ENCODE peak calls at places on chromosomes 5 and 9, in eight cellular contexts. One of them, this sample, is unnamed.

GRCh38 chr5:119435436-119436132 is 16.7 kb upstream of the HSD17B4 start:
- DNase-seq in SK-N-SH: no peak
- DNase-seq in esophagus muscularis mucosa: no peak
- DNase-seq in transverse colon: peak
- DNase-seq in HepG2: peak
- DNase-seq in HL-60: no peak
- DNase-seq in stomach: peak
- DNase-seq in prostate gland: no peak
- DNase-seq in this sample: no peak

GRCh38 chr9:134594376-134594941 is 47.1 kb upstream of the COL5A1 start:
- DNase-seq in SK-N-SH: no peak
- DNase-seq in esophagus muscularis mucosa: peak
- DNase-seq in transverse colon: no peak
- DNase-seq in HepG2: no peak
- DNase-seq in HL-60: no peak
- DNase-seq in stomach: no peak
- DNase-seq in prostate gland: no peak
- DNase-seq in this sample: no peak

GRCh38 chr5:143023447-143024096 is 253.4 kb downstream of the ARHGAP26 start:
- DNase-seq in SK-N-SH: peak
- DNase-seq in esophagus muscularis mucosa: no peak
- DNase-seq in transverse colon: peak
- DNase-seq in HepG2: no peak
- DNase-seq in HL-60: no peak
- DNase-seq in stomach: peak
- DNase-seq in prostate gland: peak
- DNase-seq in this sample: no peak

GRCh38 chr5:119031047-119031886 is 39.6 kb upstream of the DMXL1 start:
- DNase-seq in SK-N-SH: no peak
- DNase-seq in esophagus muscularis mucosa: no peak
- DNase-seq in transverse colon: no peak
- DNase-seq in HepG2: no peak
- DNase-seq in HL-60: no peak
- DNase-seq in stomach: no peak
- DNase-seq in prostate gland: no peak
- DNase-seq in this sample: peak

GRCh38 chr9:13141629-13142028 is 137.9 kb downstream of the MPDZ start:
- DNase-seq in SK-N-SH: no peak
- DNase-seq in esophagus muscularis mucosa: no peak
- DNase-seq in transverse colon: no peak
- DNase-seq in HepG2: no peak
- DNase-seq in HL-60: no peak
- DNase-seq in stomach: no peak
- DNase-seq in prostate gland: no peak
- DNase-seq in this sample: no peak

GRCh38 chr5:58191451-58191850 is 268.4 kb downstream of the PLK2 start:
- DNase-seq in SK-N-SH: no peak
- DNase-seq in esophagus muscularis mucosa: no peak
- DNase-seq in transverse colon: no peak
- DNase-seq in HepG2: no peak
- DNase-seq in HL-60: no peak
- DNase-seq in stomach: no peak
- DNase-seq in prostate gland: peak
- DNase-seq in this sample: peak

GRCh38 chr5:130616161-130616560 is 548.9 kb downstream of the HINT1 start:
- DNase-seq in SK-N-SH: no peak
- DNase-seq in esophagus muscularis mucosa: no peak
- DNase-seq in transverse colon: no peak
- DNase-seq in HepG2: no peak
- DNase-seq in HL-60: peak
- DNase-seq in stomach: no peak
- DNase-seq in prostate gland: no peak
- DNase-seq in this sample: no peak

GRCh38 chr5:80036621-80037020 is 1.5 kb downstream of the THBS4 start:
- DNase-seq in SK-N-SH: no peak
- DNase-seq in esophagus muscularis mucosa: no peak
- DNase-seq in transverse colon: no peak
- DNase-seq in HepG2: no peak
- DNase-seq in HL-60: no peak
- DNase-seq in stomach: no peak
- DNase-seq in prostate gland: no peak
- DNase-seq in this sample: no peak

GRCh38 chr5:163105456-163105855 is 331.9 kb upstream of the CCNG1 start:
- DNase-seq in SK-N-SH: no peak
- DNase-seq in esophagus muscularis mucosa: no peak
- DNase-seq in transverse colon: no peak
- DNase-seq in HepG2: no peak
- DNase-seq in HL-60: no peak
- DNase-seq in stomach: no peak
- DNase-seq in prostate gland: no peak
- DNase-seq in this sample: no peak

GRCh38 chr9:36401179-36401740 is 1.2 kb upstream of the RNF38 start:
- DNase-seq in SK-N-SH: peak
- DNase-seq in esophagus muscularis mucosa: peak
- DNase-seq in transverse colon: peak
- DNase-seq in HepG2: peak
- DNase-seq in HL-60: no peak
- DNase-seq in stomach: peak
- DNase-seq in prostate gland: peak
- DNase-seq in this sample: no peak

GRCh38 chr9:18393340-18394130 is 80.4 kb upstream of the ADAMTSL1 start:
- DNase-seq in SK-N-SH: no peak
- DNase-seq in esophagus muscularis mucosa: no peak
- DNase-seq in transverse colon: peak
- DNase-seq in HepG2: peak
- DNase-seq in HL-60: no peak
- DNase-seq in stomach: peak
- DNase-seq in prostate gland: peak
- DNase-seq in this sample: no peak

GRCh38 chr9:84490206-84490605 is 149.6 kb upstream of the SLC28A3 start:
- DNase-seq in SK-N-SH: no peak
- DNase-seq in esophagus muscularis mucosa: no peak
- DNase-seq in transverse colon: no peak
- DNase-seq in HepG2: no peak
- DNase-seq in HL-60: no peak
- DNase-seq in stomach: no peak
- DNase-seq in prostate gland: no peak
- DNase-seq in this sample: no peak

GRCh38 chr9:88278036-88278435 is 110.2 kb upstream of the SPIN1 start:
- DNase-seq in SK-N-SH: no peak
- DNase-seq in esophagus muscularis mucosa: no peak
- DNase-seq in transverse colon: no peak
- DNase-seq in HepG2: no peak
- DNase-seq in HL-60: no peak
- DNase-seq in stomach: no peak
- DNase-seq in prostate gland: no peak
- DNase-seq in this sample: no peak

GRCh38 chr9:76677481-76678055 is 86.7 kb upstream of the PCA3 start:
- DNase-seq in SK-N-SH: no peak
- DNase-seq in esophagus muscularis mucosa: peak
- DNase-seq in transverse colon: no peak
- DNase-seq in HepG2: no peak
- DNase-seq in HL-60: no peak
- DNase-seq in stomach: no peak
- DNase-seq in prostate gland: no peak
- DNase-seq in this sample: no peak

GRCh38 chr5:90408571-90409317 is 812 bp downstream of the CETN3 start:
- DNase-seq in SK-N-SH: peak
- DNase-seq in esophagus muscularis mucosa: no peak
- DNase-seq in transverse colon: no peak
- DNase-seq in HepG2: peak
- DNase-seq in HL-60: no peak
- DNase-seq in stomach: no peak
- DNase-seq in prostate gland: no peak
- DNase-seq in this sample: no peak

GRCh38 chr5:141934099-141934844 is 10.6 kb downstream of the DELE1 start:
- DNase-seq in SK-N-SH: peak
- DNase-seq in esophagus muscularis mucosa: no peak
- DNase-seq in transverse colon: peak
- DNase-seq in HepG2: no peak
- DNase-seq in HL-60: no peak
- DNase-seq in stomach: peak
- DNase-seq in prostate gland: no peak
- DNase-seq in this sample: no peak

GRCh38 chr5:132525299-132525724 is 18.0 kb downstream of the IL5 start:
- DNase-seq in SK-N-SH: no peak
- DNase-seq in esophagus muscularis mucosa: no peak
- DNase-seq in transverse colon: no peak
- DNase-seq in HepG2: no peak
- DNase-seq in HL-60: no peak
- DNase-seq in stomach: no peak
- DNase-seq in prostate gland: no peak
- DNase-seq in this sample: no peak

GRCh38 chr5:51386916-51387853 is 3.9 kb downstream of the ISL1 start:
- DNase-seq in SK-N-SH: peak
- DNase-seq in esophagus muscularis mucosa: no peak
- DNase-seq in transverse colon: no peak
- DNase-seq in HepG2: no peak
- DNase-seq in HL-60: no peak
- DNase-seq in stomach: peak
- DNase-seq in prostate gland: no peak
- DNase-seq in this sample: no peak

GRCh38 chr9:130112244-130113151 is 58.8 kb downstream of the GPR107 start:
- DNase-seq in SK-N-SH: no peak
- DNase-seq in esophagus muscularis mucosa: no peak
- DNase-seq in transverse colon: no peak
- DNase-seq in HepG2: no peak
- DNase-seq in HL-60: no peak
- DNase-seq in stomach: no peak
- DNase-seq in prostate gland: no peak
- DNase-seq in this sample: no peak

GRCh38 chr9:38362912-38363588 is 29.5 kb upstream of the ALDH1B1 start:
- DNase-seq in SK-N-SH: peak
- DNase-seq in esophagus muscularis mucosa: no peak
- DNase-seq in transverse colon: peak
- DNase-seq in HepG2: peak
- DNase-seq in HL-60: peak
- DNase-seq in stomach: peak
- DNase-seq in prostate gland: peak
- DNase-seq in this sample: peak
- TF ChIP-seq POLR2AphosphoS5 in SK-N-SH: no peak
- TF ChIP-seq POLR2AphosphoS5 in esophagus muscularis mucosa: peak
- TF ChIP-seq POLR2AphosphoS5 in transverse colon: no peak
- TF ChIP-seq POLR2AphosphoS5 in HepG2: no peak
- TF ChIP-seq POLR2AphosphoS5 in HL-60: no peak
- TF ChIP-seq POLR2AphosphoS5 in stomach: no peak
- TF ChIP-seq POLR2AphosphoS5 in prostate gland: peak
- TF ChIP-seq POLR2AphosphoS5 in this sample: no peak

DNA sequence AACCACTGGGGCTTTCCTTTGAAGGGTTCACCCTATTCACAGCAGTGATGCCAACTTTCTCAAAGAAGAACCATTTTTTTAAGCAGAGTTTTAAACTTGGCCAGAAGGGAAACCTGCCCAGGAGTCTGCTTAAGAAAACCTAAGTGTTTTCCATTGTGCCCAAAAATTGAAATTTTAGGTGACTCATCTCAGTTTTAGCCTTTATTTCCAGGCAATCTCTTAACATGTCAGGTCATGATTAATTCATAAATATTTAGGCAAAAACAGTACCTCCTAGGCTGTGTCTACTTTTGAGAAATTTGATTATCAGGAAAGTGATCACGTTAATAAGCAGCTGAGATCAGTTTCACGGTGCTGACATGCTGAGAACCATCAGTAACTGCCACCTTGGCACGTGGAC is 61.9 kb downstream of the TLE1 start:
- DNase-seq in SK-N-SH: no peak
- DNase-seq in esophagus muscularis mucosa: no peak
- DNase-seq in transverse colon: no peak
- DNase-seq in HepG2: no peak
- DNase-seq in HL-60: no peak
- DNase-seq in stomach: no peak
- DNase-seq in prostate gland: no peak
- DNase-seq in this sample: no peak
- H3K27ac ChIP-seq in SK-N-SH: no peak
- H3K27ac ChIP-seq in esophagus muscularis mucosa: no peak
- H3K27ac ChIP-seq in transverse colon: no peak
- H3K27ac ChIP-seq in HepG2: no peak
- H3K27ac ChIP-seq in HL-60: no peak
- H3K27ac ChIP-seq in stomach: no peak
- H3K27ac ChIP-seq in prostate gland: no peak
- H3K27ac ChIP-seq in this sample: no peak

GRCh38 chr9:136666364-136667216 is 3.9 kb downstream of the EGFL7 start:
- DNase-seq in SK-N-SH: no peak
- DNase-seq in esophagus muscularis mucosa: no peak
- DNase-seq in transverse colon: no peak
- DNase-seq in HepG2: no peak
- DNase-seq in HL-60: no peak
- DNase-seq in stomach: no peak
- DNase-seq in prostate gland: no peak
- DNase-seq in this sample: no peak

GRCh38 chr9:136667217-136667939 is 4.7 kb downstream of the EGFL7 start:
- DNase-seq in SK-N-SH: no peak
- DNase-seq in esophagus muscularis mucosa: no peak
- DNase-seq in transverse colon: no peak
- DNase-seq in HepG2: no peak
- DNase-seq in HL-60: no peak
- DNase-seq in stomach: no peak
- DNase-seq in prostate gland: no peak
- DNase-seq in this sample: no peak

GRCh38 chr9:136665111-136665703 is 2.5 kb downstream of the EGFL7 start:
- DNase-seq in SK-N-SH: peak
- DNase-seq in esophagus muscularis mucosa: no peak
- DNase-seq in transverse colon: no peak
- DNase-seq in HepG2: no peak
- DNase-seq in HL-60: no peak
- DNase-seq in stomach: no peak
- DNase-seq in prostate gland: no peak
- DNase-seq in this sample: no peak

GRCh38 chr9:136664799-136665082 is 2.0 kb downstream of the EGFL7 start:
- DNase-seq in SK-N-SH: no peak
- DNase-seq in esophagus muscularis mucosa: no peak
- DNase-seq in transverse colon: no peak
- DNase-seq in HepG2: no peak
- DNase-seq in HL-60: no peak
- DNase-seq in stomach: no peak
- DNase-seq in prostate gland: no peak
- DNase-seq in this sample: no peak

GRCh38 chr9:136665704-136666363 is 3.1 kb downstream of the EGFL7 start:
- DNase-seq in SK-N-SH: peak
- DNase-seq in esophagus muscularis mucosa: no peak
- DNase-seq in transverse colon: no peak
- DNase-seq in HepG2: no peak
- DNase-seq in HL-60: no peak
- DNase-seq in stomach: no peak
- DNase-seq in prostate gland: no peak
- DNase-seq in this sample: no peak
- TF ChIP-seq POLR2AphosphoS5 in SK-N-SH: no peak
- TF ChIP-seq POLR2AphosphoS5 in esophagus muscularis mucosa: no peak
- TF ChIP-seq POLR2AphosphoS5 in transverse colon: no peak
- TF ChIP-seq POLR2AphosphoS5 in HepG2: no peak
- TF ChIP-seq POLR2AphosphoS5 in HL-60: no peak
- TF ChIP-seq POLR2AphosphoS5 in stomach: no peak
- TF ChIP-seq POLR2AphosphoS5 in prostate gland: no peak
- TF ChIP-seq POLR2AphosphoS5 in this sample: no peak

DNA sequence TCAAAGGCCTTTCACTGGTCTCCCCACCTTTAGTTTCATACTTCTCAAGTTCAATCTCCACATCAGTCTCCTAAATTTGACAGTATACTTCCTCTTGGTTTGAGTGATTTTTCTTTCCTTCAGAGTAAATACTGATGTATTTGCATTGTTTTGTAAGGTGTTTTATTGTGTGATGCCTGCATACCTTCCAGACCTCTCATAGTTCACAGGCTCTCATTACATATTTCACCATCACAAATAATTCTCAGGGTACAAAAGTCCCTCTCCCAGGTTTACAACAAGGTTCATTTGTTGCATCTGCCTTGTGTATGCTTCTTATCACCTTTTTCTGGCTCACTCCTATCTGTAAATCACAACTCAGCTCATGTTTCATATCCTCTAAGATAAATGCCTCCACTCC is 22.2 kb upstream of the TUSC1 start:
- DNase-seq in SK-N-SH: no peak
- DNase-seq in esophagus muscularis mucosa: no peak
- DNase-seq in transverse colon: no peak
- DNase-seq in HepG2: no peak
- DNase-seq in HL-60: no peak
- DNase-seq in stomach: no peak
- DNase-seq in prostate gland: no peak
- DNase-seq in this sample: no peak
- H3K27ac ChIP-seq in SK-N-SH: no peak
- H3K27ac ChIP-seq in esophagus muscularis mucosa: no peak
- H3K27ac ChIP-seq in transverse colon: no peak
- H3K27ac ChIP-seq in HepG2: no peak
- H3K27ac ChIP-seq in HL-60: no peak
- H3K27ac ChIP-seq in stomach: no peak
- H3K27ac ChIP-seq in prostate gland: no peak
- H3K27ac ChIP-seq in this sample: no peak

This sample was measured in SK-N-MC.